ENCODE peak calls at places on chromosomes 7 and 10, in ten cellular contexts. One of them, this sample, is unnamed.

GRCh38 chr10:15719899-15720634 is at the start of gene ITGA8:
- DNase-seq in WERI-Rb-1: peak; percentile 53
- DNase-seq in cardiac muscle cell: peak; percentile 79
- DNase-seq in CD4-positive, alpha-beta memory T cell: no peak
- DNase-seq in trophoblast cell: no peak
- DNase-seq in brain microvascular endothelial cell: peak; percentile 24
- DNase-seq in right atrium auricular region: no peak
- DNase-seq in GM12878: no peak
- DNase-seq in neural progenitor cell: peak; percentile 73
- DNase-seq in hepatocyte: peak; percentile 71
- DNase-seq in this sample: no peak

GRCh38 chr7:114944742-114945625 is 23.1 kb downstream of the MDFIC start:
- DNase-seq in WERI-Rb-1: no peak
- DNase-seq in cardiac muscle cell: no peak
- DNase-seq in CD4-positive, alpha-beta memory T cell: no peak
- DNase-seq in trophoblast cell: no peak
- DNase-seq in brain microvascular endothelial cell: peak; percentile 90
- DNase-seq in right atrium auricular region: peak; percentile 89
- DNase-seq in GM12878: no peak
- DNase-seq in neural progenitor cell: peak; percentile 52
- DNase-seq in hepatocyte: peak; percentile 63
- DNase-seq in this sample: no peak

GRCh38 chr10:79179404-79180309 is 110.9 kb downstream of the ZMIZ1 start:
- DNase-seq in WERI-Rb-1: peak; percentile 64
- DNase-seq in cardiac muscle cell: no peak
- DNase-seq in CD4-positive, alpha-beta memory T cell: no peak
- DNase-seq in trophoblast cell: no peak
- DNase-seq in brain microvascular endothelial cell: no peak
- DNase-seq in right atrium auricular region: no peak
- DNase-seq in GM12878: no peak
- DNase-seq in neural progenitor cell: peak; percentile 92
- DNase-seq in hepatocyte: peak; percentile 61
- DNase-seq in this sample: no peak

GRCh38 chr7:21585070-21585724 is 42.4 kb downstream of the DNAH11 start:
- DNase-seq in WERI-Rb-1: no peak
- DNase-seq in cardiac muscle cell: no peak
- DNase-seq in CD4-positive, alpha-beta memory T cell: no peak
- DNase-seq in trophoblast cell: no peak
- DNase-seq in brain microvascular endothelial cell: no peak
- DNase-seq in right atrium auricular region: no peak
- DNase-seq in GM12878: no peak
- DNase-seq in neural progenitor cell: no peak
- DNase-seq in hepatocyte: no peak
- DNase-seq in this sample: no peak

GRCh38 chr7:74092964-74093339 is 9.3 kb downstream of the LIMK1 start:
- DNase-seq in WERI-Rb-1: no peak
- DNase-seq in cardiac muscle cell: no peak
- DNase-seq in CD4-positive, alpha-beta memory T cell: no peak
- DNase-seq in trophoblast cell: no peak
- DNase-seq in brain microvascular endothelial cell: no peak
- DNase-seq in right atrium auricular region: no peak
- DNase-seq in GM12878: peak; percentile 60
- DNase-seq in neural progenitor cell: no peak
- DNase-seq in hepatocyte: no peak
- DNase-seq in this sample: peak; percentile 84

GRCh38 chr7:29873644-29874294 is 67.5 kb downstream of the WIPF3 start:
- DNase-seq in WERI-Rb-1: no peak
- DNase-seq in cardiac muscle cell: no peak
- DNase-seq in CD4-positive, alpha-beta memory T cell: no peak
- DNase-seq in trophoblast cell: peak; percentile 20
- DNase-seq in brain microvascular endothelial cell: no peak
- DNase-seq in right atrium auricular region: no peak
- DNase-seq in GM12878: no peak
- DNase-seq in neural progenitor cell: no peak
- DNase-seq in hepatocyte: no peak
- DNase-seq in this sample: no peak

GRCh38 chr7:77800158-77800557 is 1.6 kb downstream of the PHTF2 start:
- DNase-seq in WERI-Rb-1: no peak
- DNase-seq in cardiac muscle cell: peak; percentile 7
- DNase-seq in CD4-positive, alpha-beta memory T cell: no peak
- DNase-seq in trophoblast cell: no peak
- DNase-seq in brain microvascular endothelial cell: peak; percentile 58
- DNase-seq in right atrium auricular region: no peak
- DNase-seq in GM12878: peak; percentile 48
- DNase-seq in neural progenitor cell: no peak
- DNase-seq in hepatocyte: peak; percentile 17
- DNase-seq in this sample: peak; percentile 41

GRCh38 chr10:107740962-107741690 is 576.6 kb upstream of the SORCS1 start:
- DNase-seq in WERI-Rb-1: no peak
- DNase-seq in cardiac muscle cell: no peak
- DNase-seq in CD4-positive, alpha-beta memory T cell: no peak
- DNase-seq in trophoblast cell: no peak
- DNase-seq in brain microvascular endothelial cell: no peak
- DNase-seq in right atrium auricular region: no peak
- DNase-seq in GM12878: no peak
- DNase-seq in neural progenitor cell: no peak
- DNase-seq in hepatocyte: no peak
- DNase-seq in this sample: no peak

GRCh38 chr7:113159746-113160339 is 41.5 kb upstream of the SMIM30 start:
- DNase-seq in WERI-Rb-1: peak; percentile 50
- DNase-seq in cardiac muscle cell: peak; percentile 56
- DNase-seq in CD4-positive, alpha-beta memory T cell: no peak
- DNase-seq in trophoblast cell: peak; percentile 63
- DNase-seq in brain microvascular endothelial cell: peak; percentile 25
- DNase-seq in right atrium auricular region: no peak
- DNase-seq in GM12878: no peak
- DNase-seq in neural progenitor cell: peak; percentile 63
- DNase-seq in hepatocyte: peak; percentile 50
- DNase-seq in this sample: no peak

GRCh38 chr10:121690152-121690551 is 91.9 kb upstream of the FGFR2 start:
- DNase-seq in WERI-Rb-1: no peak
- DNase-seq in cardiac muscle cell: no peak
- DNase-seq in CD4-positive, alpha-beta memory T cell: no peak
- DNase-seq in trophoblast cell: no peak
- DNase-seq in brain microvascular endothelial cell: no peak
- DNase-seq in right atrium auricular region: no peak
- DNase-seq in GM12878: no peak
- DNase-seq in neural progenitor cell: no peak
- DNase-seq in hepatocyte: no peak
- DNase-seq in this sample: no peak

GRCh38 chr7:84412161-84412969 is 217.8 kb upstream of the SEMA3A start:
- DNase-seq in WERI-Rb-1: no peak
- DNase-seq in cardiac muscle cell: no peak
- DNase-seq in CD4-positive, alpha-beta memory T cell: no peak
- DNase-seq in trophoblast cell: peak; percentile 74
- DNase-seq in brain microvascular endothelial cell: peak; percentile 68
- DNase-seq in right atrium auricular region: no peak
- DNase-seq in GM12878: no peak
- DNase-seq in neural progenitor cell: peak; percentile 41
- DNase-seq in hepatocyte: peak; percentile 12
- DNase-seq in this sample: no peak

DNA sequence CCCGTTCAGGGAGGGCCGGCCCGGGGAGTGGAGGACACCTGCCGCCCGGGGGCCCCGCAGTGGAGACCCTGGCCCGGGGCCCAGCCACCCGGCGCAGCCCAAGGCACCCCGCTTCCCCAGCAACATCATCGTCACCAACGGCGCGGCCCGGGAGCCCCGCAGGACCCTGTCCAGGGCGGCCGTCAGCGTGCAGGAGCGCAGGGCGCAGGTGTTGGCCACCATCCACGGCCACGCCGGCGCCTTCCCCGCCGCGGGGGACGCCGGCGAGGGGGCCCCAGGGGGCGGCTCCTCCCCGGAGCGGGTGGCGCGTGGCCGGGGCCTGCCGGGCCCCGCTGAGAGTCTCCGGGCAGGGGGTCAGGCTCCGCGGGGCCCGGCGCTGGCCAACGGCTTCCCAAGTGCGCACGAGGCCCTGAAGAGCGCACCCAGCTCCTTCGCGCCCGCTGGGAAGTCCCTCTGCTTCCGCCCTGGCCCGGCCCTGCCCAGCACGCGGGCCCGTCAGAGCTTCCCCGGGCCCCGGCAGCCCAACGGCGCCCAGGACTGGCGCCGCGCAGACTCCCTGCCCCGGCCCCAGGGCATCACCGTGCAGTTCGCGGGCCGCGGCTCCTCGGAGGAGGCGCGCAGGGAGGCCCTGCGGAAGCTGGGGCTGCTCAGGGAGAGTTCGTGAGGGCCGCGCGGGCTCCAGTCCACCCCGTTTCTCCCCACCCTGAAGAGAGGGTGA is 46.7 kb downstream of the PROSER2 start:
- DNase-seq in WERI-Rb-1: no peak
- DNase-seq in cardiac muscle cell: no peak
- DNase-seq in CD4-positive, alpha-beta memory T cell: no peak
- DNase-seq in trophoblast cell: no peak
- DNase-seq in brain microvascular endothelial cell: no peak
- DNase-seq in right atrium auricular region: no peak
- DNase-seq in GM12878: no peak
- DNase-seq in neural progenitor cell: no peak
- DNase-seq in hepatocyte: no peak
- DNase-seq in this sample: no peak
- H3K4me3 ChIP-seq in WERI-Rb-1: no peak overlapping the region
- H3K4me3 ChIP-seq in cardiac muscle cell: no peak overlapping the region
- H3K4me3 ChIP-seq in CD4-positive, alpha-beta memory T cell: no peak overlapping the region
- H3K4me3 ChIP-seq in trophoblast cell: no peak overlapping the region
- H3K4me3 ChIP-seq in brain microvascular endothelial cell: peak overlapping the region; percentile 20
- H3K4me3 ChIP-seq in right atrium auricular region: peak overlapping the region; percentile 38
- H3K4me3 ChIP-seq in GM12878: no peak overlapping the region
- H3K4me3 ChIP-seq in neural progenitor cell: no peak overlapping the region
- H3K4me3 ChIP-seq in hepatocyte: no peak overlapping the region
- H3K4me3 ChIP-seq in this sample: no peak overlapping the region

GRCh38 chr7:75573477-75574019 is 81.4 kb downstream of the SPDYE5 start:
- DNase-seq in WERI-Rb-1: no peak
- DNase-seq in cardiac muscle cell: no peak
- DNase-seq in CD4-positive, alpha-beta memory T cell: no peak
- DNase-seq in trophoblast cell: no peak
- DNase-seq in brain microvascular endothelial cell: no peak
- DNase-seq in right atrium auricular region: no peak
- DNase-seq in GM12878: no peak
- DNase-seq in neural progenitor cell: no peak
- DNase-seq in hepatocyte: no peak
- DNase-seq in this sample: no peak

GRCh38 chr7:75575488-75576112 is 83.5 kb downstream of the SPDYE5 start:
- DNase-seq in WERI-Rb-1: peak; percentile 59
- DNase-seq in cardiac muscle cell: no peak
- DNase-seq in CD4-positive, alpha-beta memory T cell: no peak
- DNase-seq in trophoblast cell: no peak
- DNase-seq in brain microvascular endothelial cell: no peak
- DNase-seq in right atrium auricular region: no peak
- DNase-seq in GM12878: no peak
- DNase-seq in neural progenitor cell: peak; percentile 42
- DNase-seq in hepatocyte: no peak
- DNase-seq in this sample: no peak

GRCh38 chr7:75571209-75571608 is 79.1 kb downstream of the SPDYE5 start:
- DNase-seq in WERI-Rb-1: peak; percentile 66
- DNase-seq in cardiac muscle cell: no peak
- DNase-seq in CD4-positive, alpha-beta memory T cell: no peak
- DNase-seq in trophoblast cell: no peak
- DNase-seq in brain microvascular endothelial cell: no peak
- DNase-seq in right atrium auricular region: no peak
- DNase-seq in GM12878: no peak
- DNase-seq in neural progenitor cell: peak; percentile 23
- DNase-seq in hepatocyte: no peak
- DNase-seq in this sample: no peak

GRCh38 chr7:75572814-75573213 is 80.7 kb downstream of the SPDYE5 start:
- DNase-seq in WERI-Rb-1: no peak
- DNase-seq in cardiac muscle cell: peak; percentile 34
- DNase-seq in CD4-positive, alpha-beta memory T cell: no peak
- DNase-seq in trophoblast cell: no peak
- DNase-seq in brain microvascular endothelial cell: no peak
- DNase-seq in right atrium auricular region: no peak
- DNase-seq in GM12878: no peak
- DNase-seq in neural progenitor cell: no peak
- DNase-seq in hepatocyte: no peak
- DNase-seq in this sample: no peak

GRCh38 chr7:75572396-75572795 is 80.3 kb downstream of the SPDYE5 start:
- DNase-seq in WERI-Rb-1: no peak
- DNase-seq in cardiac muscle cell: no peak
- DNase-seq in CD4-positive, alpha-beta memory T cell: no peak
- DNase-seq in trophoblast cell: no peak
- DNase-seq in brain microvascular endothelial cell: no peak
- DNase-seq in right atrium auricular region: no peak
- DNase-seq in GM12878: no peak
- DNase-seq in neural progenitor cell: no peak
- DNase-seq in hepatocyte: no peak
- DNase-seq in this sample: no peak
- H3K36me3 ChIP-seq in WERI-Rb-1: peaks cover 35% of the 10 kb centered on the region
- H3K36me3 ChIP-seq in cardiac muscle cell: peaks cover 24% of the 10 kb centered on the region
- H3K36me3 ChIP-seq in CD4-positive, alpha-beta memory T cell: no peaks in the 10 kb centered on the region
- H3K36me3 ChIP-seq in trophoblast cell: peaks cover 16% of the 10 kb centered on the region
- H3K36me3 ChIP-seq in brain microvascular endothelial cell: no peaks in the 10 kb centered on the region
- H3K36me3 ChIP-seq in right atrium auricular region: peaks cover 29% of the 10 kb centered on the region
- H3K36me3 ChIP-seq in GM12878: no peaks in the 10 kb centered on the region
- H3K36me3 ChIP-seq in neural progenitor cell: peaks cover 4% of the 10 kb centered on the region
- H3K36me3 ChIP-seq in hepatocyte: no peaks in the 10 kb centered on the region
- H3K36me3 ChIP-seq in this sample: no peaks in the 10 kb centered on the region

DNA sequence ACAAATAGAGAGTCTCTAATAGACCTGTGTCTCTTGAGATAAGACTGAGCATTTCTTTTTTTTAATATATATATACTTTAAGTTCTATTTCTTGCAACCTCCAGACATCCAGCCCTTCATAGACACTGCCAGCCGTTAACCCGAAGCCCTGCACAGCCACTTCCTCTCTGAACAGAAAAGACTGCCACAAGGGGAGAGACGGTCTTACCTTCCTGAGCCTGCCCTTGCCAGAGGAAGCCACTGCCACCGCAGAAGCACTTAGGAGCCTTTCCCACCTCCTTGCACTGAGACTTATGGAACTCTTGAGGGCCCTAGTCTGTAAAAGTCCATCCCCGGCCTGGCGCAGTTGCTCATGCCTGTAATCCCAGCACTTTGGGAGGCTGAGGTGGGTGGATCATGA is 31.8 kb upstream of the PRSS1 start:
- DNase-seq in WERI-Rb-1: no peak
- DNase-seq in cardiac muscle cell: no peak
- DNase-seq in CD4-positive, alpha-beta memory T cell: no peak
- DNase-seq in trophoblast cell: no peak
- DNase-seq in brain microvascular endothelial cell: no peak
- DNase-seq in right atrium auricular region: no peak
- DNase-seq in GM12878: no peak
- DNase-seq in neural progenitor cell: no peak
- DNase-seq in hepatocyte: no peak
- DNase-seq in this sample: no peak
- H3K27me3 ChIP-seq in WERI-Rb-1: no peaks in the 10 kb centered on the region
- H3K27me3 ChIP-seq in cardiac muscle cell: no peaks in the 10 kb centered on the region
- H3K27me3 ChIP-seq in CD4-positive, alpha-beta memory T cell: no peaks in the 10 kb centered on the region
- H3K27me3 ChIP-seq in trophoblast cell: no peaks in the 10 kb centered on the region
- H3K27me3 ChIP-seq in brain microvascular endothelial cell: no peaks in the 10 kb centered on the region
- H3K27me3 ChIP-seq in right atrium auricular region: no peaks in the 10 kb centered on the region
- H3K27me3 ChIP-seq in GM12878: no peaks in the 10 kb centered on the region
- H3K27me3 ChIP-seq in neural progenitor cell: no peaks in the 10 kb centered on the region
- H3K27me3 ChIP-seq in hepatocyte: no peaks in the 10 kb centered on the region
- H3K27me3 ChIP-seq in this sample: no peaks in the 10 kb centered on the region

DNA sequence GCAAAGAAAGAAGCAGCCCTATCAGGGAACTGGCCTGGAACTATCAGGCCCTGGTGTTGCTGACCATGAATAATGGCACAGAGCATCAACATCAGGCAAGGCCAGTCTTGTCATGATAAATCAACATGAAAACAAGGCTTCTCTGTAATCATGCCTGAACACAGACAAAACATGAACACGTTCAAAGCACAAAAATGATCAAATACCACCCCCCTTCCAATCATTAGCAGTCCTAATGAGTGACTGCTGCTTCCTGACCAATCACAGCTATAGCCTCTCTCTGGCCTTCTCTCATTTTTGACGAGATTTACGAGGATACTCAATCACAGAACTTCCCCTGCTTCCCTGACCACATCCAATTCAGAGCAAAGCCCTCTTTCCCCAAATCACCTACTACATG is 2.2 kb downstream of the GSDME start:
- DNase-seq in WERI-Rb-1: no peak
- DNase-seq in cardiac muscle cell: no peak
- DNase-seq in CD4-positive, alpha-beta memory T cell: no peak
- DNase-seq in trophoblast cell: no peak
- DNase-seq in brain microvascular endothelial cell: no peak
- DNase-seq in right atrium auricular region: no peak
- DNase-seq in GM12878: no peak
- DNase-seq in neural progenitor cell: no peak
- DNase-seq in hepatocyte: no peak
- DNase-seq in this sample: no peak
- H3K4me3 ChIP-seq in WERI-Rb-1: no peak overlapping the region
- H3K4me3 ChIP-seq in cardiac muscle cell: no peak overlapping the region
- H3K4me3 ChIP-seq in CD4-positive, alpha-beta memory T cell: no peak overlapping the region
- H3K4me3 ChIP-seq in trophoblast cell: no peak overlapping the region
- H3K4me3 ChIP-seq in brain microvascular endothelial cell: no peak overlapping the region
- H3K4me3 ChIP-seq in right atrium auricular region: no peak overlapping the region
- H3K4me3 ChIP-seq in GM12878: peak overlapping the region; percentile 50
- H3K4me3 ChIP-seq in neural progenitor cell: no peak overlapping the region
- H3K4me3 ChIP-seq in hepatocyte: no peak overlapping the region
- H3K4me3 ChIP-seq in this sample: peak overlapping the region; percentile 36

This sample was measured in GM06990.